ENCODE peak calls at places on chromosomes 4 and X, in nine cellular contexts. One of them, this sample, is unnamed.
A peak's percentile ranks its signal among the peaks of the same experiment; 100 is the strongest.

GRCh38 chrX:40175416-40176255 is 77.9 kb upstream of the BCOR start:
- DNase-seq in stimulated activated CD4-positive, alpha-beta T cell treated with anti-CD3 and anti-CD28 coated beads, TNF-alpha, amount 100 ng/mL, for 24 hours: peak; percentile 74
- DNase-seq in stimulated activated CD8-positive, alpha-beta memory T cell treated with anti-CD3 and anti-CD28 coated beads, Interleukin-15, amount 100 ng/mL, for 48 hours: no peak
- DNase-seq in WTC11: peak; percentile 34
- DNase-seq in MCF 10A: no peak
- DNase-seq in GM03348: peak; percentile 44
- DNase-seq in amniotic epithelial cell: peak; percentile 58
- DNase-seq in non-pigmented ciliary epithelial cell: no peak
- DNase-seq in head of caudate nucleus: peak; percentile 59
- DNase-seq in this sample: peak; percentile 75

GRCh38 chrX:38750551-38750950 is 50.7 kb upstream of the MID1IP1 start:
- DNase-seq in stimulated activated CD4-positive, alpha-beta T cell treated with anti-CD3 and anti-CD28 coated beads, TNF-alpha, amount 100 ng/mL, for 24 hours: no peak
- DNase-seq in WTC11: no peak
- DNase-seq in head of caudate nucleus: no peak
- DNase-seq in MCF 10A: no peak
- DNase-seq in non-pigmented ciliary epithelial cell: no peak
- DNase-seq in stimulated activated CD8-positive, alpha-beta memory T cell treated with anti-CD3 and anti-CD28 coated beads, Interleukin-15, amount 100 ng/mL, for 48 hours: no peak
- DNase-seq in GM03348: no peak
- DNase-seq in amniotic epithelial cell: no peak
- DNase-seq in this sample: no peak

GRCh38 chr4:93710101-93710846 is 118.3 kb upstream of the ATOH1 start:
- DNase-seq in MCF 10A: peak; percentile 35
- DNase-seq in head of caudate nucleus: peak; percentile 55
- DNase-seq in stimulated activated CD8-positive, alpha-beta memory T cell treated with anti-CD3 and anti-CD28 coated beads, Interleukin-15, amount 100 ng/mL, for 48 hours: no peak
- DNase-seq in non-pigmented ciliary epithelial cell: no peak
- DNase-seq in WTC11: peak; percentile 58
- DNase-seq in GM03348: no peak
- DNase-seq in amniotic epithelial cell: no peak
- DNase-seq in stimulated activated CD4-positive, alpha-beta T cell treated with anti-CD3 and anti-CD28 coated beads, TNF-alpha, amount 100 ng/mL, for 24 hours: no peak
- DNase-seq in this sample: no peak

GRCh38 chrX:153863251-153863991 is 22.6 kb downstream of the L1CAM start:
- DNase-seq in non-pigmented ciliary epithelial cell: no peak
- DNase-seq in MCF 10A: no peak
- DNase-seq in head of caudate nucleus: no peak
- DNase-seq in stimulated activated CD8-positive, alpha-beta memory T cell treated with anti-CD3 and anti-CD28 coated beads, Interleukin-15, amount 100 ng/mL, for 48 hours: no peak
- DNase-seq in stimulated activated CD4-positive, alpha-beta T cell treated with anti-CD3 and anti-CD28 coated beads, TNF-alpha, amount 100 ng/mL, for 24 hours: no peak
- DNase-seq in amniotic epithelial cell: no peak
- DNase-seq in WTC11: no peak
- DNase-seq in GM03348: no peak
- DNase-seq in this sample: no peak

GRCh38 chrX:126820700-126821420 is 1.3 kb downstream of the PRR32 start:
- DNase-seq in stimulated activated CD8-positive, alpha-beta memory T cell treated with anti-CD3 and anti-CD28 coated beads, Interleukin-15, amount 100 ng/mL, for 48 hours: no peak
- DNase-seq in MCF 10A: no peak
- DNase-seq in non-pigmented ciliary epithelial cell: no peak
- DNase-seq in head of caudate nucleus: no peak
- DNase-seq in GM03348: no peak
- DNase-seq in amniotic epithelial cell: no peak
- DNase-seq in stimulated activated CD4-positive, alpha-beta T cell treated with anti-CD3 and anti-CD28 coated beads, TNF-alpha, amount 100 ng/mL, for 24 hours: no peak
- DNase-seq in WTC11: peak; percentile 18
- DNase-seq in this sample: peak; percentile 70

GRCh38 chrX:72124540-72125201 is 7.0 kb downstream of the RTL5 start:
- DNase-seq in head of caudate nucleus: no peak
- DNase-seq in stimulated activated CD4-positive, alpha-beta T cell treated with anti-CD3 and anti-CD28 coated beads, TNF-alpha, amount 100 ng/mL, for 24 hours: no peak
- DNase-seq in non-pigmented ciliary epithelial cell: no peak
- DNase-seq in stimulated activated CD8-positive, alpha-beta memory T cell treated with anti-CD3 and anti-CD28 coated beads, Interleukin-15, amount 100 ng/mL, for 48 hours: no peak
- DNase-seq in amniotic epithelial cell: no peak
- DNase-seq in GM03348: no peak
- DNase-seq in MCF 10A: no peak
- DNase-seq in WTC11: no peak
- DNase-seq in this sample: no peak

GRCh38 chr4:26687728-26688127 is 103.8 kb downstream of the TBC1D19 start:
- DNase-seq in stimulated activated CD8-positive, alpha-beta memory T cell treated with anti-CD3 and anti-CD28 coated beads, Interleukin-15, amount 100 ng/mL, for 48 hours: no peak
- DNase-seq in MCF 10A: peak; percentile 3
- DNase-seq in stimulated activated CD4-positive, alpha-beta T cell treated with anti-CD3 and anti-CD28 coated beads, TNF-alpha, amount 100 ng/mL, for 24 hours: no peak
- DNase-seq in head of caudate nucleus: no peak
- DNase-seq in non-pigmented ciliary epithelial cell: peak; percentile 86
- DNase-seq in WTC11: no peak
- DNase-seq in amniotic epithelial cell: peak; percentile 79
- DNase-seq in GM03348: peak; percentile 66
- DNase-seq in this sample: peak; percentile 79

GRCh38 chr4:82799006-82799881 is 648 bp upstream of the SCD5 start:
- DNase-seq in stimulated activated CD8-positive, alpha-beta memory T cell treated with anti-CD3 and anti-CD28 coated beads, Interleukin-15, amount 100 ng/mL, for 48 hours: no peak
- DNase-seq in WTC11: no peak
- DNase-seq in MCF 10A: no peak
- DNase-seq in non-pigmented ciliary epithelial cell: no peak
- DNase-seq in head of caudate nucleus: no peak
- DNase-seq in amniotic epithelial cell: no peak
- DNase-seq in GM03348: peak; percentile 21
- DNase-seq in stimulated activated CD4-positive, alpha-beta T cell treated with anti-CD3 and anti-CD28 coated beads, TNF-alpha, amount 100 ng/mL, for 24 hours: no peak
- DNase-seq in this sample: no peak

This sample was measured in cardiac muscle cell.